ENCODE peak calls at places on chromosomes 1 and 21, in nine cellular contexts. Q is stimulated activated CD8-positive, alpha-beta memory T cell treated with anti-CD3 and anti-CD28 coated beads, Interleukin-12 subunit alpha, Interleukin-12 subunit beta, amount 100 ng/mL, for 1 hour; Y is endodermal cell; J is mammary epithelial cell; A is OCI-M1; P is naive thymus-derived CD8-positive, alpha-beta T cell; R is stromal cell of bone marrow; O is putamen; E is amygdala. L is an unnamed sample.
A peak's percentile ranks its signal among the peaks of the same experiment; 100 is the strongest.

GRCh38 chr1:30650959-30651320 is 72.4 kb downstream of the MATN1 start:
- DNase-seq in Q (no peak), Y (peak; percentile 40), J (no peak), A (no peak), P (no peak), R (no peak), O (no peak), E (no peak), L (no peak)

GRCh38 chr1:43545686-43546387 is 15.2 kb downstream of the PTPRF start:
- DNase-seq in Q (no peak), Y (peak; percentile 98), J (no peak), A (peak; percentile 41), P (no peak), R (no peak), O (peak; percentile 82), E (peak; percentile 58), L (peak; percentile 84)

GRCh38 chr1:111140680-111140967 is 601 bp downstream of the CEPT1 start:
- DNase-seq in Q (no peak), Y (peak; percentile 84), J (peak; percentile 75), A (no peak), P (no peak), R (peak; percentile 9), O (no peak), E (peak; percentile 2), L (peak; percentile 44)

GRCh38 chr1:196659471-196659870 is 7.6 kb downstream of the CFH start:
- DNase-seq in Q (no peak), Y (no peak), J (no peak), A (no peak), P (no peak), R (no peak), O (no peak), E (no peak), L (no peak)

GRCh38 chr1:234582626-234583354 is 27.2 kb downstream of the IRF2BP2 start:
- DNase-seq in Q (no peak), Y (no peak), J (no peak), A (no peak), P (no peak), R (no peak), O (no peak), E (no peak), L (no peak)

GRCh38 chr1:26360051-26360806 is 6.3 kb upstream of the CRYBG2 start:
- DNase-seq in Q (peak; percentile 22), Y (peak; percentile 88), J (no peak), A (no peak), P (peak; percentile 40), R (no peak), O (no peak), E (no peak), L (peak; percentile 75)

GRCh38 chr1:25504706-25505560 is 38.5 kb upstream of the LDLRAP1 start:
- DNase-seq in Q (no peak), Y (peak; percentile 52), J (no peak), A (no peak), P (no peak), R (no peak), O (no peak), E (no peak), L (peak; percentile 25)

GRCh38 chr21:38310619-38311018 is 53.8 kb downstream of the KCNJ15 start:
- DNase-seq in Q (no peak), Y (no peak), J (peak; percentile 68), A (no peak), P (no peak), R (peak; percentile 77), O (no peak), E (no peak), L (no peak)

GRCh38 chr1:19013826-19014548 is 57.5 kb upstream of the IFFO2 start:
- DNase-seq in Q (no peak), Y (peak; percentile 32), J (no peak), A (no peak), P (no peak), R (no peak), O (no peak), E (no peak), L (no peak)

GRCh38 chr1:8652607-8653046 is 164.8 kb downstream of the RERE start:
- DNase-seq in Q (no peak), Y (no peak), J (no peak), A (no peak), P (no peak), R (no peak), O (no peak), E (no peak), L (no peak)

GRCh38 chr21:29215709-29216108 is 83.0 kb upstream of the BACH1 start:
- DNase-seq in Q (no peak), Y (no peak), J (no peak), A (no peak), P (no peak), R (no peak), O (no peak), E (no peak), L (no peak)

GRCh38 chr1:56297948-56298347 is 281.4 kb downstream of the PLPP3 start:
- DNase-seq in Q (no peak), Y (no peak), J (no peak), A (no peak), P (no peak), R (no peak), O (no peak), E (no peak), L (peak; percentile 67)

GRCh38 chr1:184648856-184649201 is 105.8 kb downstream of the EDEM3 start:
- DNase-seq in Q (no peak), Y (no peak), J (no peak), A (no peak), P (no peak), R (no peak), O (no peak), E (no peak), L (no peak)

GRCh38 chr1:84073266-84073665 is 70.8 kb upstream of the PRKACB start:
- DNase-seq in Q (no peak), Y (no peak), J (no peak), A (no peak), P (no peak), R (no peak), O (no peak), E (no peak), L (peak; percentile 62)

GRCh38 chr1:38175062-38175461 is 128.5 kb upstream of the POU3F1 start:
- DNase-seq in Q (no peak), Y (no peak), J (no peak), A (no peak), P (no peak), R (no peak), O (no peak), E (no peak), L (no peak)

GRCh38 chr1:180188103-180188506 is 33.4 kb downstream of the QSOX1 start:
- DNase-seq in Q (no peak), Y (peak; percentile 92), J (peak; percentile 50), A (peak; percentile 74), P (no peak), R (peak; percentile 21), O (no peak), E (no peak), L (peak; percentile 63)

GRCh38 chr1:207964195-207964966 is 53.5 kb upstream of the CD34 start:
- DNase-seq in Q (no peak), Y (no peak), J (no peak), A (no peak), P (no peak), R (no peak), O (no peak), E (no peak), L (no peak)

GRCh38 chr1:226846801-226847200 is 23.6 kb upstream of the PSEN2 start:
- DNase-seq in Q (no peak), Y (no peak), J (peak; percentile 50), A (no peak), P (no peak), R (no peak), O (no peak), E (no peak), L (peak; percentile 71)

GRCh38 chr1:66758247-66758755 is 6.0 kb downstream of the DYNLT5 start:
- DNase-seq in Q (no peak), Y (no peak), J (no peak), A (peak; percentile 96), P (no peak), R (no peak), O (no peak), E (no peak), L (no peak)

GRCh38 chr1:63063367-63063766 is 259.0 kb upstream of the FOXD3 start:
- DNase-seq in Q (no peak), Y (peak; percentile 79), J (no peak), A (peak; percentile 12), P (no peak), R (no peak), O (no peak), E (no peak), L (no peak)

GRCh38 chr1:229378586-229379442 is 36.0 kb upstream of the CCSAP start:
- DNase-seq in Q (no peak), Y (no peak), J (no peak), A (no peak), P (no peak), R (no peak), O (no peak), E (no peak), L (no peak)

GRCh38 chr21:34693192-34693810 is 24.5 kb downstream of the CLIC6 start:
- DNase-seq in Q (peak; percentile 24), Y (peak; percentile 69), J (peak; percentile 39), A (peak; percentile 79), P (peak; percentile 66), R (peak; percentile 54), O (peak; percentile 20), E (no peak), L (peak; percentile 43)

GRCh38 chr1:160062134-160062533 is 7.8 kb downstream of the KCNJ10 start:
- DNase-seq in Q (no peak), Y (no peak), J (no peak), A (no peak), P (no peak), R (no peak), O (peak; percentile 99), E (peak; percentile 90), L (no peak)

GRCh38 chr1:62218603-62219002 is 24.0 kb downstream of the L1TD1 start:
- DNase-seq in Q (no peak), Y (no peak), J (no peak), A (no peak), P (no peak), R (no peak), O (no peak), E (no peak), L (no peak)

GRCh38 chr1:201578008-201578888 is 39.3 kb downstream of the NAV1 start:
- DNase-seq in Q (no peak), Y (no peak), J (no peak), A (peak; percentile 98), P (no peak), R (no peak), O (no peak), E (no peak), L (no peak)

GRCh38 chr1:234670936-234671628 is 61.1 kb upstream of the IRF2BP2 start:
- DNase-seq in Q (no peak), Y (no peak), J (no peak), A (peak; percentile 81), P (no peak), R (no peak), O (no peak), E (no peak), L (no peak)

GRCh38 chr21:35827004-35827403 is 233.3 kb downstream of the SETD4 start:
- DNase-seq in Q (no peak), Y (no peak), J (peak; percentile 52), A (no peak), P (no peak), R (no peak), O (no peak), E (no peak), L (no peak)

GRCh38 chr1:243438815-243439214 is 183.0 kb downstream of the SDCCAG8 start:
- DNase-seq in Q (no peak), Y (no peak), J (no peak), A (no peak), P (no peak), R (no peak), O (no peak), E (no peak), L (no peak)

GRCh38 chr1:153963850-153964331 is 554 bp upstream of the SLC39A1 start:
- DNase-seq in Q (no peak), Y (peak; percentile 91), J (peak; percentile 66), A (no peak), P (no peak), R (no peak), O (no peak), E (no peak), L (peak; percentile 99)

L was measured in trophoblast cell.